ENCODE peak calls at places on chromosomes 1 and 21, in nine cellular contexts. One of them, this sample, is unnamed.

GRCh38 chr1:189627427-189627826 is 850.2 kb downstream of the BRINP3 start:
- ATAC-seq in activated naive CD4-positive, alpha-beta T cell treated with anti-CD3 and anti-CD28 coated beads, Interleukin-2, amount 50 U/mL, for 72 hours: no peak
- ATAC-seq in foreskin keratinocyte: no peak
- ATAC-seq in aorta: no peak
- ATAC-seq in IMR-90: no peak
- ATAC-seq in activated T-cell treated with anti-CD3 and anti-CD28 coated beads, Interleukin-2, amount 50 U/mL, for 72 hours: no peak
- ATAC-seq in stimulated activated memory B cell treated with anti-CD40 and anti-IgM and Interleukin-4, amounts not matched to agents 10 μg/mL and 1 μg/mL and 100 μg/mL, for 72 hours: no peak
- ATAC-seq in T-cell: no peak
- ATAC-seq in stimulated activated naive CD8-positive, alpha-beta T cell treated with anti-CD3 and anti-CD28 coated beads, Interleukin-15, amount 100 ng/mL, for 72 hours: no peak
- ATAC-seq in this sample: no peak

GRCh38 chr1:33268927-33269610 is 12.8 kb downstream of the ZNF362 start:
- ATAC-seq in activated naive CD4-positive, alpha-beta T cell treated with anti-CD3 and anti-CD28 coated beads, Interleukin-2, amount 50 U/mL, for 72 hours: no peak
- ATAC-seq in foreskin keratinocyte: no peak
- ATAC-seq in aorta: no peak
- ATAC-seq in IMR-90: no peak
- ATAC-seq in activated T-cell treated with anti-CD3 and anti-CD28 coated beads, Interleukin-2, amount 50 U/mL, for 72 hours: no peak
- ATAC-seq in stimulated activated memory B cell treated with anti-CD40 and anti-IgM and Interleukin-4, amounts not matched to agents 10 μg/mL and 1 μg/mL and 100 μg/mL, for 72 hours: no peak
- ATAC-seq in T-cell: no peak
- ATAC-seq in stimulated activated naive CD8-positive, alpha-beta T cell treated with anti-CD3 and anti-CD28 coated beads, Interleukin-15, amount 100 ng/mL, for 72 hours: no peak
- ATAC-seq in this sample: peak

GRCh38 chr21:44052830-44053226 is 40.7 kb downstream of the TRAPPC10 start:
- ATAC-seq in activated naive CD4-positive, alpha-beta T cell treated with anti-CD3 and anti-CD28 coated beads, Interleukin-2, amount 50 U/mL, for 72 hours: no peak
- ATAC-seq in foreskin keratinocyte: no peak
- ATAC-seq in aorta: no peak
- ATAC-seq in IMR-90: no peak
- ATAC-seq in activated T-cell treated with anti-CD3 and anti-CD28 coated beads, Interleukin-2, amount 50 U/mL, for 72 hours: no peak
- ATAC-seq in stimulated activated memory B cell treated with anti-CD40 and anti-IgM and Interleukin-4, amounts not matched to agents 10 μg/mL and 1 μg/mL and 100 μg/mL, for 72 hours: no peak
- ATAC-seq in T-cell: no peak
- ATAC-seq in stimulated activated naive CD8-positive, alpha-beta T cell treated with anti-CD3 and anti-CD28 coated beads, Interleukin-15, amount 100 ng/mL, for 72 hours: no peak
- ATAC-seq in this sample: no peak

GRCh38 chr1:212089560-212090163 is 54.1 kb downstream of the DTL start:
- ATAC-seq in activated naive CD4-positive, alpha-beta T cell treated with anti-CD3 and anti-CD28 coated beads, Interleukin-2, amount 50 U/mL, for 72 hours: no peak
- ATAC-seq in foreskin keratinocyte: no peak
- ATAC-seq in aorta: no peak
- ATAC-seq in IMR-90: no peak
- ATAC-seq in activated T-cell treated with anti-CD3 and anti-CD28 coated beads, Interleukin-2, amount 50 U/mL, for 72 hours: no peak
- ATAC-seq in stimulated activated memory B cell treated with anti-CD40 and anti-IgM and Interleukin-4, amounts not matched to agents 10 μg/mL and 1 μg/mL and 100 μg/mL, for 72 hours: peak
- ATAC-seq in T-cell: no peak
- ATAC-seq in stimulated activated naive CD8-positive, alpha-beta T cell treated with anti-CD3 and anti-CD28 coated beads, Interleukin-15, amount 100 ng/mL, for 72 hours: no peak
- ATAC-seq in this sample: no peak

GRCh38 chr1:159421821-159422220 is 10.2 kb upstream of the OR10J4 start:
- ATAC-seq in activated naive CD4-positive, alpha-beta T cell treated with anti-CD3 and anti-CD28 coated beads, Interleukin-2, amount 50 U/mL, for 72 hours: no peak
- ATAC-seq in foreskin keratinocyte: no peak
- ATAC-seq in aorta: no peak
- ATAC-seq in IMR-90: no peak
- ATAC-seq in activated T-cell treated with anti-CD3 and anti-CD28 coated beads, Interleukin-2, amount 50 U/mL, for 72 hours: no peak
- ATAC-seq in stimulated activated memory B cell treated with anti-CD40 and anti-IgM and Interleukin-4, amounts not matched to agents 10 μg/mL and 1 μg/mL and 100 μg/mL, for 72 hours: no peak
- ATAC-seq in T-cell: no peak
- ATAC-seq in stimulated activated naive CD8-positive, alpha-beta T cell treated with anti-CD3 and anti-CD28 coated beads, Interleukin-15, amount 100 ng/mL, for 72 hours: no peak
- ATAC-seq in this sample: no peak

GRCh38 chr1:115764541-115764940 is 4.0 kb downstream of the CASQ2 start:
- ATAC-seq in activated naive CD4-positive, alpha-beta T cell treated with anti-CD3 and anti-CD28 coated beads, Interleukin-2, amount 50 U/mL, for 72 hours: no peak
- ATAC-seq in foreskin keratinocyte: no peak
- ATAC-seq in aorta: no peak
- ATAC-seq in IMR-90: peak
- ATAC-seq in activated T-cell treated with anti-CD3 and anti-CD28 coated beads, Interleukin-2, amount 50 U/mL, for 72 hours: no peak
- ATAC-seq in stimulated activated memory B cell treated with anti-CD40 and anti-IgM and Interleukin-4, amounts not matched to agents 10 μg/mL and 1 μg/mL and 100 μg/mL, for 72 hours: no peak
- ATAC-seq in T-cell: no peak
- ATAC-seq in stimulated activated naive CD8-positive, alpha-beta T cell treated with anti-CD3 and anti-CD28 coated beads, Interleukin-15, amount 100 ng/mL, for 72 hours: no peak
- ATAC-seq in this sample: no peak

GRCh38 chr1:235737751-235738150 is 88.2 kb upstream of the GNG4 start:
- ATAC-seq in activated naive CD4-positive, alpha-beta T cell treated with anti-CD3 and anti-CD28 coated beads, Interleukin-2, amount 50 U/mL, for 72 hours: no peak
- ATAC-seq in foreskin keratinocyte: no peak
- ATAC-seq in aorta: no peak
- ATAC-seq in IMR-90: no peak
- ATAC-seq in activated T-cell treated with anti-CD3 and anti-CD28 coated beads, Interleukin-2, amount 50 U/mL, for 72 hours: no peak
- ATAC-seq in stimulated activated memory B cell treated with anti-CD40 and anti-IgM and Interleukin-4, amounts not matched to agents 10 μg/mL and 1 μg/mL and 100 μg/mL, for 72 hours: no peak
- ATAC-seq in T-cell: no peak
- ATAC-seq in stimulated activated naive CD8-positive, alpha-beta T cell treated with anti-CD3 and anti-CD28 coated beads, Interleukin-15, amount 100 ng/mL, for 72 hours: no peak
- ATAC-seq in this sample: no peak

GRCh38 chr1:235841938-235842545 is 24.7 kb downstream of the LYST start:
- ATAC-seq in activated naive CD4-positive, alpha-beta T cell treated with anti-CD3 and anti-CD28 coated beads, Interleukin-2, amount 50 U/mL, for 72 hours: no peak
- ATAC-seq in foreskin keratinocyte: no peak
- ATAC-seq in aorta: no peak
- ATAC-seq in IMR-90: no peak
- ATAC-seq in activated T-cell treated with anti-CD3 and anti-CD28 coated beads, Interleukin-2, amount 50 U/mL, for 72 hours: no peak
- ATAC-seq in stimulated activated memory B cell treated with anti-CD40 and anti-IgM and Interleukin-4, amounts not matched to agents 10 μg/mL and 1 μg/mL and 100 μg/mL, for 72 hours: peak
- ATAC-seq in T-cell: no peak
- ATAC-seq in stimulated activated naive CD8-positive, alpha-beta T cell treated with anti-CD3 and anti-CD28 coated beads, Interleukin-15, amount 100 ng/mL, for 72 hours: no peak
- ATAC-seq in this sample: no peak

GRCh38 chr1:3573499-3573898 is 37.8 kb downstream of the MEGF6 start:
- ATAC-seq in activated naive CD4-positive, alpha-beta T cell treated with anti-CD3 and anti-CD28 coated beads, Interleukin-2, amount 50 U/mL, for 72 hours: no peak
- ATAC-seq in foreskin keratinocyte: peak
- ATAC-seq in aorta: peak
- ATAC-seq in IMR-90: no peak
- ATAC-seq in activated T-cell treated with anti-CD3 and anti-CD28 coated beads, Interleukin-2, amount 50 U/mL, for 72 hours: no peak
- ATAC-seq in stimulated activated memory B cell treated with anti-CD40 and anti-IgM and Interleukin-4, amounts not matched to agents 10 μg/mL and 1 μg/mL and 100 μg/mL, for 72 hours: no peak
- ATAC-seq in T-cell: no peak
- ATAC-seq in stimulated activated naive CD8-positive, alpha-beta T cell treated with anti-CD3 and anti-CD28 coated beads, Interleukin-15, amount 100 ng/mL, for 72 hours: no peak
- ATAC-seq in this sample: no peak

GRCh38 chr1:21922103-21923014 is 14.8 kb downstream of the HSPG2 start:
- ATAC-seq in activated naive CD4-positive, alpha-beta T cell treated with anti-CD3 and anti-CD28 coated beads, Interleukin-2, amount 50 U/mL, for 72 hours: no peak
- ATAC-seq in foreskin keratinocyte: no peak
- ATAC-seq in aorta: no peak
- ATAC-seq in IMR-90: no peak
- ATAC-seq in activated T-cell treated with anti-CD3 and anti-CD28 coated beads, Interleukin-2, amount 50 U/mL, for 72 hours: no peak
- ATAC-seq in stimulated activated memory B cell treated with anti-CD40 and anti-IgM and Interleukin-4, amounts not matched to agents 10 μg/mL and 1 μg/mL and 100 μg/mL, for 72 hours: no peak
- ATAC-seq in T-cell: no peak
- ATAC-seq in stimulated activated naive CD8-positive, alpha-beta T cell treated with anti-CD3 and anti-CD28 coated beads, Interleukin-15, amount 100 ng/mL, for 72 hours: no peak
- ATAC-seq in this sample: no peak

This sample was measured in gastroesophageal sphincter.